ENCODE peak calls at places on chromosomes 7 and 10, in four cellular contexts. M is RPMI8226, Y is germinal center, X is mucosa of gallbladder. Q is an unnamed sample.

GRCh38 chr7:14305233-14305866 is 315.9 kb upstream of the ETV1 start:
- DNase-seq in M (no peak), X (no peak), Y (no peak), Q (no peak)

GRCh38 chr7:87507446-87507845 is 32.0 kb upstream of the ABCB4 start:
- DNase-seq in M (no peak), Y (no peak), X (no peak), Q (no peak)

GRCh38 chr10:31698169-31698890 is 230.3 kb downstream of the ARHGAP12 start:
- DNase-seq in M (no peak), X (peak; percentile 69), Y (no peak), Q (peak; percentile 62)

GRCh38 chr7:150324366-150324961 is 1.1 kb upstream of the ACTR3C start:
- DNase-seq in X (no peak), M (peak; percentile 42), Y (no peak), Q (no peak)

GRCh38 chr10:128574616-128575210 is 448.5 kb upstream of the MKI67 start:
- DNase-seq in X (no peak), M (no peak), Y (no peak), Q (no peak)

GRCh38 chr10:125985557-125986246 is 89.3 kb downstream of the FANK1 start:
- DNase-seq in Y (no peak), M (no peak), X (no peak), Q (peak; percentile 9)

GRCh38 chr10:62384447-62385081 is 10.4 kb downstream of the ZNF365 start:
- DNase-seq in X (no peak), Y (no peak), M (no peak), Q (no peak)

GRCh38 chr10:72261323-72262018 is 12.3 kb upstream of the DDIT4 start:
- DNase-seq in X (no peak), M (peak; percentile 49), Y (peak; percentile 55), Q (no peak)

GRCh38 chr7:79593819-79594218 is 140.4 kb upstream of the MAGI2 start:
- DNase-seq in X (peak; percentile 20), M (no peak), Y (no peak), Q (no peak)

GRCh38 chr10:15591937-15592336 is 127.8 kb downstream of the ITGA8 start:
- DNase-seq in M (no peak), X (no peak), Y (no peak), Q (no peak)

GRCh38 chr7:93013471-93014061 is 104.2 kb downstream of the SAMD9 start:
- DNase-seq in X (no peak), Y (no peak), M (no peak), Q (no peak)

GRCh38 chr10:3126741-3127342 is 45.7 kb downstream of the PITRM1 start:
- DNase-seq in Y (no peak), M (no peak), X (no peak), Q (no peak)

GRCh38 chr7:75033064-75033463 is 40.5 kb downstream of the RCC1L start:
- DNase-seq in X (no peak), Y (no peak), M (no peak), Q (no peak)

GRCh38 chr10:72086466-72087391 is 1.6 kb downstream of the SPOCK2 start:
- DNase-seq in X (peak; percentile 33), M (peak; percentile 30), Y (peak; percentile 70), Q (no peak)

GRCh38 chr7:72035275-72035674 is 376.9 kb downstream of the CALN1 start:
- DNase-seq in M (no peak), Y (no peak), X (no peak), Q (peak; percentile 89)

GRCh38 chr10:89744021-89744420 is 42.6 kb downstream of the KIF20B start:
- DNase-seq in M (no peak), Y (no peak), X (no peak), Q (peak; percentile 14)

GRCh38 chr7:141649137-141649864 is 52.7 kb downstream of the DENND11 start:
- DNase-seq in X (no peak), Y (peak; percentile 39), M (no peak), Q (no peak)

GRCh38 chr7:115533785-115534184 is 496.8 kb downstream of the TFEC start:
- DNase-seq in M (no peak), Y (no peak), X (no peak), Q (no peak)

GRCh38 chr10:89241491-89242339 is 9.9 kb downstream of the LIPA start:
- DNase-seq in Y (no peak), X (no peak), M (no peak), Q (peak; percentile 79)

GRCh38 chr10:100186253-100186780 is 488 bp upstream of the ERLIN1 start:
- DNase-seq in Y (no peak), M (peak; percentile 23), X (no peak), Q (peak; percentile 44)

GRCh38 chr10:47223236-47223635 is 76.8 kb upstream of the GDF10 start:
- DNase-seq in M (no peak), Y (no peak), X (no peak), Q (no peak)

GRCh38 chr10:77531441-77532001 is 106.1 kb downstream of the KCNMA1 start:
- DNase-seq in Y (peak; percentile 36), X (peak; percentile 58), M (no peak), Q (no peak)

Q was measured in MV-4-11.